ENCODE peak calls at places on chromosomes 4 and X, in ten cellular contexts. Z is upper lobe of right lung; R is upper lobe of left lung; Y is Right ventricle myocardium inferior; D is stimulated activated memory B cell treated with anti-CD40 and anti-IgM and Interleukin-4, amounts not matched to agents 10 μg/mL and 1 μg/mL and 100 μg/mL, for 72 hours; E is CD4-positive, CD25-positive, alpha-beta regulatory T cell; X is CD4-positive, alpha-beta T cell; J is naive B cell; H is activated CD8-positive, alpha-beta T cell treated with anti-CD3 and anti-CD28 coated beads, Interleukin-2, amount 10 ng/mL, durations not matched to agents 7 days and 5 days; U is right lobe of liver. C is an unnamed sample.

GRCh38 chr4:20028694-20029093 is 223.0 kb upstream of the SLIT2 start:
- ATAC-seq in R (no peak), H (no peak), E (no peak), Y (no peak), J (no peak), X (no peak), D (no peak), U (no peak), Z (no peak), C (no peak)

GRCh38 chr4:150217192-150217591 is 138.9 kb downstream of the DCLK2 start:
- ATAC-seq in E (no peak), R (peak), Z (no peak), D (no peak), H (no peak), X (no peak), U (peak), Y (no peak), J (no peak), C (no peak)

GRCh38 chr4:20251061-20251795 is 477 bp upstream of the SLIT2 start:
- ATAC-seq in R (no peak), E (no peak), U (no peak), Y (no peak), D (no peak), Z (no peak), H (peak), X (no peak), J (no peak), C (peak)

GRCh38 chr4:148327683-148328082 is 114.5 kb downstream of the NR3C2 start:
- ATAC-seq in H (no peak), D (peak), Y (no peak), Z (no peak), X (no peak), E (no peak), J (no peak), U (no peak), R (no peak), C (no peak)

GRCh38 chr4:114466299-114466698 is 132.3 kb upstream of the UGT8 start:
- ATAC-seq in D (no peak), E (no peak), R (no peak), X (no peak), U (no peak), Y (no peak), J (no peak), H (no peak), Z (no peak), C (no peak)

GRCh38 chr4:121243476-121243875 is 79.4 kb upstream of the TNIP3 start:
- ATAC-seq in Y (no peak), J (no peak), U (no peak), X (peak), Z (no peak), D (no peak), H (no peak), E (peak), R (no peak), C (no peak)

GRCh38 chr4:17336986-17337385 is 174.9 kb downstream of the QDPR start:
- ATAC-seq in H (peak), U (no peak), X (peak), R (no peak), D (no peak), Y (no peak), J (no peak), Z (no peak), E (no peak), C (no peak)

GRCh38 chr4:5446595-5446994 is 261.8 kb downstream of the EVC2 start:
- ATAC-seq in H (no peak), Y (no peak), R (no peak), U (no peak), D (no peak), X (no peak), E (no peak), Z (no peak), J (no peak), C (no peak)

GRCh38 chrX:38276089-38276488 is 51.2 kb downstream of the RPGR start:
- ATAC-seq in H (no peak), R (no peak), X (no peak), Z (peak), E (no peak), Y (no peak), U (peak), J (no peak), D (no peak), C (no peak)

GRCh38 chrX:22024577-22024976 is 7.5 kb upstream of the PHEX start:
- ATAC-seq in X (no peak), R (no peak), U (no peak), D (no peak), H (no peak), Y (no peak), E (no peak), Z (no peak), J (no peak), C (no peak)

GRCh38 chrX:69616520-69617203 is 749 bp downstream of the EDA start:
- ATAC-seq in X (peak), R (peak), Z (peak), J (no peak), D (peak), E (no peak), H (peak), Y (peak), U (peak), C (no peak)

GRCh38 chr4:39936565-39937418 is 40.9 kb downstream of the PDS5A start:
- ATAC-seq in E (no peak), H (no peak), U (no peak), Y (no peak), R (no peak), X (no peak), D (no peak), J (no peak), Z (no peak), C (no peak)

GRCh38 chrX:77436682-77437081 is 10.5 kb upstream of the FGF16 start:
- ATAC-seq in U (no peak), J (no peak), Z (no peak), D (no peak), H (no peak), E (no peak), Y (no peak), X (no peak), R (peak), C (peak)

GRCh38 chr4:157220026-157220881 is at the start of gene GRIA2:
- ATAC-seq in R (peak), J (no peak), H (peak), X (no peak), D (peak), Y (peak), E (no peak), U (peak), Z (peak), C (peak)

GRCh38 chr4:53592686-53593641 is 1.7 kb upstream of the LNX1 start:
- ATAC-seq in H (no peak), Y (peak), U (no peak), R (peak), X (no peak), Z (peak), E (no peak), J (no peak), D (no peak), C (peak)

GRCh38 chr4:186058253-186058979 is 10.5 kb upstream of the TLR3 start:
- ATAC-seq in D (peak), U (no peak), Y (no peak), H (no peak), J (peak), E (peak), R (no peak), Z (no peak), X (no peak), C (no peak)

GRCh38 chr4:56976283-56976877 is 1.0 kb downstream of the NOA1 start:
- ATAC-seq in J (no peak), Z (peak), Y (no peak), D (no peak), U (peak), E (no peak), H (no peak), R (no peak), X (no peak), C (no peak)

GRCh38 chr4:110411599-110412011 is 64.3 kb upstream of the ENPEP start:
- ATAC-seq in X (no peak), E (no peak), J (no peak), U (no peak), Y (no peak), R (no peak), H (no peak), Z (no peak), D (no peak), C (no peak)

GRCh38 chr4:169080970-169081369 is 70.9 kb upstream of the CBR4 start:
- ATAC-seq in R (peak), E (no peak), J (no peak), H (no peak), Z (no peak), U (peak), D (no peak), X (no peak), Y (peak), C (no peak)

GRCh38 chr4:85938062-85938461 is 421.8 kb downstream of the MAPK10 start:
- ATAC-seq in D (no peak), H (no peak), Y (no peak), R (no peak), J (no peak), U (peak), X (no peak), E (no peak), Z (no peak), C (no peak)

GRCh38 chrX:71955530-71956120 is 45.0 kb downstream of the NHSL2 start:
- ATAC-seq in D (no peak), R (no peak), Z (no peak), E (no peak), H (no peak), U (no peak), Y (peak), X (no peak), J (no peak), C (no peak)

GRCh38 chr4:101621120-101621519 is 169.4 kb upstream of the BANK1 start:
- ATAC-seq in X (no peak), R (peak), E (no peak), U (no peak), D (no peak), Z (no peak), J (no peak), H (no peak), Y (no peak), C (no peak)

GRCh38 chr4:57094482-57095223 is 15.5 kb downstream of the IGFBP7 start:
- ATAC-seq in X (no peak), Z (no peak), Y (no peak), E (no peak), J (no peak), R (no peak), D (no peak), U (no peak), H (no peak), C (no peak)

GRCh38 chrX:119411959-119412358 is 12.8 kb downstream of the SLC25A43 start:
- ATAC-seq in U (peak), X (no peak), R (no peak), Z (peak), E (no peak), J (no peak), Y (no peak), D (no peak), H (no peak), C (no peak)

GRCh38 chrX:20149326-20149725 is 7.7 kb upstream of the EIF1AX start:
- ATAC-seq in X (no peak), D (no peak), R (no peak), J (no peak), Y (no peak), H (no peak), E (no peak), Z (no peak), U (peak), C (no peak)

GRCh38 chr4:130359537-130359936 is 1263.6 kb downstream of the C4orf33 start:
- ATAC-seq in D (no peak), R (no peak), Y (no peak), J (no peak), H (no peak), Z (no peak), E (no peak), U (no peak), X (no peak), C (no peak)

GRCh38 chr4:77960367-77960766 is 96.8 kb upstream of the FRAS1 start:
- ATAC-seq in J (no peak), U (no peak), Z (no peak), Y (no peak), D (no peak), R (no peak), E (no peak), H (no peak), X (no peak), C (no peak)

GRCh38 chr4:157804169-157804543 is 368.7 kb downstream of the GASK1B start:
- ATAC-seq in X (no peak), J (no peak), H (no peak), U (peak), Z (no peak), D (no peak), R (no peak), Y (no peak), E (no peak), C (no peak)

GRCh38 chr4:112732142-112732541 is 95.2 kb downstream of the LARP7 start:
- ATAC-seq in J (no peak), X (no peak), E (no peak), R (no peak), Y (no peak), Z (no peak), U (no peak), D (no peak), H (no peak), C (no peak)

GRCh38 chr4:87081826-87082225 is 138.6 kb downstream of the KLHL8 start:
- ATAC-seq in R (peak), H (no peak), U (no peak), E (no peak), Y (peak), J (no peak), D (no peak), X (no peak), Z (no peak), C (peak)

GRCh38 chrX:140913802-140914501 is 88.4 kb upstream of the SPANXB1 start:
- ATAC-seq in Y (no peak), X (no peak), R (no peak), Z (no peak), D (no peak), J (no peak), H (no peak), U (peak), E (no peak), C (no peak)

GRCh38 chr4:159017323-159018036 is 85.4 kb upstream of the RAPGEF2 start:
- ATAC-seq in R (no peak), X (no peak), E (no peak), Z (no peak), U (peak), H (no peak), D (peak), Y (no peak), J (peak), C (no peak)

GRCh38 chr4:140037353-140038030 is 116.5 kb downstream of the MAML3 start:
- ATAC-seq in R (no peak), X (no peak), H (no peak), J (no peak), E (no peak), Y (no peak), D (no peak), U (no peak), Z (peak), C (peak)

GRCh38 chrX:51144828-51145442 is 187.7 kb upstream of the NUDT10 start:
- ATAC-seq in Y (no peak), R (no peak), X (no peak), H (peak), Z (peak), E (no peak), J (no peak), D (peak), U (peak), C (no peak)

GRCh38 chrX:31123335-31123734 is 51.5 kb upstream of the FTHL17 start:
- ATAC-seq in J (no peak), E (no peak), Z (no peak), D (no peak), H (no peak), U (no peak), X (no peak), Y (no peak), R (no peak), C (no peak)